ENCODE peak calls at places on chromosomes 16 and 17, in ten cellular contexts. A is glutamatergic neuron, I is IMR-90, E is omental fat pad, V is AG04449, S is endothelial cell, F is progenitor cell of endocrine pancreas, T is endothelial cell of umbilical vein, U is nephron progenitor cell, G is BJ. J is an unnamed sample.

GRCh38 chr17:2347805-2348685 is 10.7 kb downstream of the SGSM2 start:
- DNase-seq in A (peak), V (peak), G (peak), E (no peak), I (peak), S (no peak), T (no peak), F (no peak), U (peak), J (peak)

GRCh38 chr16:78127130-78127529 is 27.7 kb downstream of the WWOX start:
- DNase-seq in G (peak), I (peak), A (no peak), T (peak), U (no peak), F (no peak), V (no peak), S (no peak), E (no peak), J (no peak)

GRCh38 chr17:8073627-8074485 is 13.7 kb downstream of the ALOX12B start:
- DNase-seq in S (peak), T (peak), I (peak), E (peak), V (no peak), A (peak), F (peak), G (no peak), U (peak), J (no peak)

GRCh38 chr16:31460582-31461002 is 1.3 kb downstream of the ARMC5 start:
- DNase-seq in V (no peak), I (peak), G (no peak), A (no peak), U (no peak), E (no peak), S (no peak), F (no peak), T (peak), J (peak)

GRCh38 chr16:84237994-84238750 is 1.6 kb downstream of the KCNG4 start:
- DNase-seq in S (no peak), T (no peak), F (no peak), U (no peak), I (no peak), E (no peak), A (no peak), G (no peak), V (no peak), J (no peak)

GRCh38 chr17:32516450-32516849 is 29.7 kb downstream of the CDK5R1 start:
- DNase-seq in S (no peak), T (no peak), U (no peak), E (no peak), A (no peak), G (no peak), V (no peak), F (no peak), I (no peak), J (no peak)

GRCh38 chr16:47523342-47524006 is 62.3 kb downstream of the PHKB start:
- DNase-seq in A (no peak), I (no peak), V (no peak), E (no peak), F (no peak), U (no peak), S (no peak), T (peak), G (no peak), J (no peak)

GRCh38 chr17:37506678-37507077 is 17.0 kb downstream of the DUSP14 start:
- DNase-seq in F (no peak), S (peak), U (peak), T (peak), V (no peak), G (no peak), E (no peak), A (peak), I (peak), J (no peak)

DNA sequence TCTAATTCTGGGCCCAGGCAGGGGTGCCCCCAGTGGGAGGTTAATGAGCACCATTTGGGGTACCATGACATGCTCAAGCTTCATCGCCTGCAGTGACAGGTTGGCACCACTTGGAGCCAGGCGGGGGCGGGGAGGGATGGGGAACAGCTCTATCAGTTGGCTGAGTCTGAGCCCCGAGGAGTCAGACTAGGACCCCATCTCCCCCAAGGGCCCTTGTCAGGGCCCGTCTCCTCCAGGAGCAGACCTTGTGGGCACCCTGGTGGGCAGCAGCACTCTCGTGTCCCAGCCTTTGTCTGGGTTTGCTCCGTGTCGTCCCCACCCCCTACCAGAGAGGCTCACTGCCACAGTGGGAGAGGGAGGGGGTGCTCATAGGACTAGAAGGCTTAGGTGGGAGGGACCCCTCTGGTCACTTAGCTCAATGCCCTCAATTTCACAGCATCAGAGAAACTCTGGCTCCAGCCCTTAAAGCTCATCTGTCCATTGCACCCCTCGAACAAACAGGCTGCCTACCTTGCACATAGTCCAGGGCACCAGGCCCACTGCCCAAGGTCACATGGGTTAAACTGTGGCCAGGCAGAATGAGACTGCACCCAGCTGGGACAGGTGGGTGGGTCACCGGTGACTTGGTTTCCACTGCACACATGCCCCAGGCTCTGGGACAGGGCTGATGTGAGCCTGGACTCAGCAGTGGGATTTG is 4.1 kb downstream of the PPP1R9B start:
- DNase-seq in E (no peak), T (no peak), F (no peak), U (no peak), G (no peak), S (no peak), V (no peak), I (no peak), A (no peak), J (no peak)
- TF ChIP-seq CTCF in E (no peak), T (peak), F (no peak), U (no peak), G (peak), S (no peak), V (no peak), I (no peak), A (no peak), J (no peak)

DNA sequence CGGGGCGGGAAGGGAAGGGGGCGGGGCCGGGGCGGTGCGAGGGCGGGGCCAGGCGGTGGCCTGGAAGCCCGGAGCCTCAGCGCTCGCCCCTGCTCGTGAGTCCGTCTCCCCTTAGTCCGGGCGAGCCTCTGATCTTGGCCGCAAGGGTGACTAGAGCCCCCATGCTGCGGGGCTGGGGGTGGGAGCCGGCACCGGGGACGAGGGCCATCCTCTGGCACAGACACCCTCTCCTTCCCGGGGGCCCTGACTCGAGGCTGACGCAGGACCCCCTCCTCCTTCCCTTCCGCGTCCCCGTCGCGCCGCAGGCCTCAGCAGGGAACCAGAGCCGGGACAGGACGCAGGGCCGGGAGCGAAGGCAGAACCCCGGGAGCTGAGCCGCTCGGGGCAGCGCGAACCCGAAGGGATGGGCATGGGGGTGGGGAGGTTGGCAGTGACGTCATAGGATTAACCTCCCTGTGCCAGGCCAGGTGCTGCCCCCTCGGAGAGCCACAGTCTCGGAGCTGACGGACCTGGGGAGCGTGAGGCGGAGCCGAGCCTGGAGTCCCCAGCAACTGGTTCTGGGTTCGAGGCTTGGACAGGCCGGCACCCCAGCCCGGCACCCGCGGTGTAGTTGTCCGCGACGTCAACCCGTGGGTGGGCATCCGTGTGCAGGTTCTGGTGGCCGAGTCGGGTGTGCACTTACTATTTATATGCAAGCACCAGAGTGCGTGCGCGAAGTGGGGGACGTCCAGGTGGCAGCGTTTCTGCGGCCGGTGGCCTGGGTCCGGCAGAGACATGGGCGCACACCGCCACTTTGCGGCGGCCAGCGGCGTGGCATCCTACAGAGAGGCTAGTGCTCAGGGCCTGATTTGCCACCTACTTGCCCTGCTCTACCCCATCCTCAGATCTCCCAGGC is 501 bp upstream of the PLCD3 start:
- DNase-seq in E (peak), F (peak), I (peak), S (peak), T (peak), U (peak), A (peak), V (no peak), G (no peak), J (no peak)
- TF ChIP-seq CTCF in E (no peak), F (peak), I (peak), S (peak), T (peak), U (peak), A (peak), V (peak), G (peak), J (peak)

GRCh38 chr17:59101178-59101577 is 5.5 kb downstream of the TRIM37 start:
- DNase-seq in S (no peak), E (no peak), F (no peak), V (no peak), I (no peak), G (no peak), U (no peak), T (no peak), A (no peak), J (no peak)

GRCh38 chr17:59106463-59107305 is at the start of gene TRIM37:
- DNase-seq in V (peak), A (peak), G (peak), F (peak), U (peak), E (peak), I (peak), S (peak), T (peak), J (peak)

GRCh38 chr17:59107306-59107670 is 608 bp upstream of the TRIM37 start:
- DNase-seq in U (no peak), E (no peak), G (no peak), A (no peak), T (no peak), V (no peak), I (no peak), F (no peak), S (no peak), J (no peak)

GRCh38 chr17:59108400-59109102 is 1.9 kb upstream of the TRIM37 start:
- DNase-seq in T (no peak), E (no peak), G (no peak), V (no peak), A (no peak), F (no peak), U (no peak), S (no peak), I (no peak), J (no peak)

DNA sequence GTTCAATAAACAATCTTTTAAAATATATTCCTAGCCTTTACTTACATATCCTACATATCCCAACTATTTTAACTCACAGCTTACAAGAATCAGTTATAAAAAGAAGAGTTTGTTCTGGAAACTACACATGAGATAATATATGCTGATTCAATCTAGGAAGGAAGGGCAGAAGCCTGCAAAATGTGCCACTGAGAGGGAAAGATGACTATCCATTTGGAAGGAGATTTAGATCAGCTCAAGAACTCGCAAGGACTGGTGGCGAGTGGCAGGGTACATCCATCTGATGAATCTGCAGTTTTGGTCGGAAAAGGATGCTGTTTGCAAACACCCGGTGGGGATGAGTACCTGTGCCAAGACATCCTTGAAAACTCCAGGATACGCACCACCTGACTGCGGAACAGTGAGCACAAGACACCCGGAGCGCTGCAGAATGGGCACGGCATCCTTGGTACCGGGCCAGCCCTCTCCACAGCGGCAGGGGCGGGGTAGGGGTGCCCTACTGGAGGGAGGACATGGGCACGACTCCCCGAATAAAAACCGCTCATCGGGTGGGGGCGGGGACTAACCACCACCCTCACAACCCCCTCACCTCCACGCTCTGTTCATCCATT is 723 bp downstream of the TRIM37 start:
- DNase-seq in S (peak), V (no peak), F (peak), U (no peak), I (peak), G (no peak), E (peak), T (peak), A (peak), J (no peak)
- TF ChIP-seq CTCF in S (no peak), V (no peak), F (no peak), U (no peak), I (no peak), G (no peak), E (no peak), T (no peak), A (no peak), J (no peak)

GRCh38 chr16:88491001-88491559 is 38.0 kb downstream of the ZFPM1 start:
- DNase-seq in A (no peak), F (no peak), S (no peak), E (no peak), U (no peak), G (no peak), I (no peak), T (no peak), V (no peak), J (no peak)

GRCh38 chr16:88489163-88489721 is 36.2 kb downstream of the ZFPM1 start:
- DNase-seq in T (no peak), S (no peak), U (no peak), E (no peak), V (no peak), F (no peak), G (no peak), A (no peak), I (no peak), J (no peak)

GRCh38 chr16:88487124-88487432 is 34.0 kb downstream of the ZFPM1 start:
- DNase-seq in A (no peak), I (no peak), V (no peak), S (no peak), F (no peak), U (no peak), T (no peak), G (no peak), E (no peak), J (no peak)

GRCh38 chr16:88486398-88487123 is 33.5 kb downstream of the ZFPM1 start:
- DNase-seq in V (no peak), F (no peak), S (no peak), G (no peak), I (no peak), U (no peak), A (no peak), E (no peak), T (no peak), J (no peak)

GRCh38 chr16:88487920-88488842 is 35.1 kb downstream of the ZFPM1 start:
- DNase-seq in I (no peak), S (no peak), T (no peak), G (no peak), F (peak), A (no peak), E (no peak), U (no peak), V (no peak), J (no peak)
- TF ChIP-seq CTCF in I (no peak), S (no peak), T (no peak), G (no peak), F (peak), A (no peak), E (no peak), U (no peak), V (no peak), J (no peak)